ENCODE peak calls at places on chromosomes 3 and 15, in six cellular contexts. Y is stomach, I is cardiac muscle cell, F is cardiac fibroblast, L is IMR-90, R is colonic mucosa. S is an unnamed sample.

GRCh38 chr3:123258811-123259420 is 57.2 kb downstream of the SEC22A start:
- DNase-seq in Y (no peak), I (peak), F (peak), L (peak), R (no peak), S (peak)

GRCh38 chr3:157493627-157494550 is 9.3 kb downstream of the VEPH1 start:
- DNase-seq in Y (no peak), I (peak), F (peak), L (peak), R (no peak), S (no peak)

GRCh38 chr15:51982770-51983103 is 11.2 kb upstream of the LEO1 start:
- DNase-seq in Y (no peak), I (no peak), F (no peak), L (no peak), R (no peak), S (no peak)

GRCh38 chr3:184171562-184171961 is 3.1 kb upstream of the AP2M1 start:
- DNase-seq in Y (no peak), I (peak), F (peak), L (peak), R (no peak), S (peak)

GRCh38 chr3:172694526-172694925 is 16.3 kb downstream of the NCEH1 start:
- DNase-seq in Y (no peak), I (no peak), F (no peak), L (no peak), R (no peak), S (no peak)

GRCh38 chr15:77083381-77084160 is 12.7 kb upstream of the TSPAN3 start:
- DNase-seq in Y (peak), I (peak), F (peak), L (peak), R (peak), S (peak)

GRCh38 chr15:85033148-85033547 is 51.5 kb downstream of the PDE8A start:
- DNase-seq in Y (no peak), I (no peak), F (no peak), L (no peak), R (no peak), S (no peak)

GRCh38 chr3:66068255-66068654 is 29.5 kb upstream of the MAGI1 start:
- DNase-seq in Y (no peak), I (no peak), F (no peak), L (no peak), R (no peak), S (no peak)

GRCh38 chr3:137035631-137036030 is 77.8 kb downstream of the IL20RB start:
- DNase-seq in Y (no peak), I (peak), F (peak), L (peak), R (no peak), S (peak)

GRCh38 chr15:56866798-56867197 is 51.6 kb upstream of the TCF12 start:
- DNase-seq in Y (no peak), I (no peak), F (peak), L (peak), R (no peak), S (no peak)

GRCh38 chr15:52337198-52337853 is 41.7 kb upstream of the MYO5C start:
- DNase-seq in Y (no peak), I (peak), F (peak), L (peak), R (no peak), S (no peak)

GRCh38 chr3:197165890-197166289 is 132.5 kb downstream of the DLG1 start:
- DNase-seq in Y (no peak), I (no peak), F (no peak), L (no peak), R (no peak), S (no peak)

GRCh38 chr3:151281671-151282334 is 3.5 kb upstream of the P2RY14 start:
- DNase-seq in Y (no peak), I (no peak), F (peak), L (peak), R (no peak), S (no peak)

GRCh38 chr3:48299746-48300361 is 33.6 kb downstream of the SPINK8 start:
- DNase-seq in Y (no peak), I (no peak), F (no peak), L (no peak), R (no peak), S (no peak)

GRCh38 chr3:132318451-132318850 is 1.2 kb downstream of the ACP3 start:
- DNase-seq in Y (no peak), I (peak), F (peak), L (peak), R (no peak), S (no peak)

GRCh38 chr15:29092376-29093064 is 177.1 kb downstream of the NSMCE3 start:
- DNase-seq in Y (no peak), I (no peak), F (no peak), L (no peak), R (no peak), S (no peak)

GRCh38 chr3:115245437-115245836 is 98.3 kb upstream of the ZBTB20 start:
- DNase-seq in Y (no peak), I (peak), F (peak), L (peak), R (no peak), S (no peak)

GRCh38 chr3:107752202-107752990 is 229.6 kb downstream of the BBX start:
- DNase-seq in Y (no peak), I (peak), F (peak), L (peak), R (peak), S (no peak)

GRCh38 chr3:48561045-48561736 is 2.4 kb downstream of the UCN2 start:
- DNase-seq in Y (peak), I (peak), F (peak), L (peak), R (peak), S (peak)

GRCh38 chr3:111143-112069 is 85.2 kb upstream of the CHL1 start:
- DNase-seq in Y (no peak), I (no peak), F (no peak), L (no peak), R (no peak), S (no peak)

GRCh38 chr3:170721563-170721962 is 135.7 kb upstream of the SLC7A14 start:
- DNase-seq in Y (no peak), I (no peak), F (no peak), L (no peak), R (no peak), S (no peak)

GRCh38 chr3:51397389-51397788 is 6.3 kb downstream of the RBM15B start:
- DNase-seq in Y (no peak), I (no peak), F (no peak), L (no peak), R (no peak), S (no peak)

GRCh38 chr3:64088408-64089136 is 65.3 kb upstream of the PSMD6 start:
- DNase-seq in Y (no peak), I (peak), F (peak), L (no peak), R (no peak), S (no peak)

GRCh38 chr3:173743512-173743911 is 346.0 kb downstream of the NLGN1 start:
- DNase-seq in Y (no peak), I (no peak), F (peak), L (no peak), R (no peak), S (no peak)

GRCh38 chr15:36773698-36774097 is 194.3 kb downstream of the CDIN1 start:
- DNase-seq in Y (no peak), I (no peak), F (no peak), L (no peak), R (no peak), S (no peak)

GRCh38 chr3:130711885-130712284 is 34.7 kb downstream of the PIK3R4 start:
- DNase-seq in Y (no peak), I (peak), F (no peak), L (peak), R (no peak), S (no peak)

GRCh38 chr3:40387895-40388254 is 891 bp downstream of the ENTPD3 start:
- DNase-seq in Y (no peak), I (no peak), F (no peak), L (no peak), R (no peak), S (no peak)

GRCh38 chr3:1252061-1252430 is 159.2 kb downstream of the CNTN6 start:
- DNase-seq in Y (no peak), I (no peak), F (no peak), L (no peak), R (no peak), S (no peak)

DNA sequence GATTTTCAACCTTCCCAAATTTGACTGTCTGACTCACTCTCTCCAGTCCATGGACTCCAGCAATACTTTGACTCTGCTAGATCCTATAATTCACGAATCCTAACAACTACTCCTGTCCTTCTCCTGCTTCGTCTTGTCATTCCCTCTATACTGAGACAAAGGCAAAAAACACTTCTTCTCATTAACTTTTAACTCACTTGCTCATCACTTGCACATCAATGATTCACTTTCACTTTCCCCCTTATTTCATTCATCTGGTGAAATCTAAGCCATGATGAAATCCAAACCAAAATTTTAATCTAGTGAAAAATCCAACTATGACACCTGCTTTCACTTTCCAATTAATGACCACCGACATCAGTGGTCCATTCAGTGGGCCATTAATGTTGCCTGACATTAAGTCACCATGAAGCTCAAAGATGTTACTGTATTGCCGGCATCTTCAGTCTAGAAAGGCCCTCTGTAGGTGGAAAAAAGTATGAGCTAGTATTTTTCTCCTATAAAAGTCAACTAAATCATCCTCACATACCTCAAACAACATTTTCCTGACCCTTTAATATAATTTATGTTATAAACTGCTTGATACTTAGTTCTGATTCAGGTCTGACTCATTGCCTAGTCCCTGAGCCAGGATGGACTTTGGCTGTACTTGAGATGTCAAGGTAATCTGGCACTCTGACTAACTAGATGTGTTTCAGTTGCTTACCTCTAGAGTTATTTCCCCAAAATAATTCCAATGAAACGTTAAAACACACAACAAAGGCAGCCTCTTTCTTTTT is 158.6 kb downstream of the CNTN6 start:
- DNase-seq in Y (no peak), I (no peak), F (peak), L (no peak), R (no peak), S (no peak)
- TF ChIP-seq CTCF in Y (no peak), I (no peak), F (no peak), L (no peak), R (no peak), S (no peak)

DNA sequence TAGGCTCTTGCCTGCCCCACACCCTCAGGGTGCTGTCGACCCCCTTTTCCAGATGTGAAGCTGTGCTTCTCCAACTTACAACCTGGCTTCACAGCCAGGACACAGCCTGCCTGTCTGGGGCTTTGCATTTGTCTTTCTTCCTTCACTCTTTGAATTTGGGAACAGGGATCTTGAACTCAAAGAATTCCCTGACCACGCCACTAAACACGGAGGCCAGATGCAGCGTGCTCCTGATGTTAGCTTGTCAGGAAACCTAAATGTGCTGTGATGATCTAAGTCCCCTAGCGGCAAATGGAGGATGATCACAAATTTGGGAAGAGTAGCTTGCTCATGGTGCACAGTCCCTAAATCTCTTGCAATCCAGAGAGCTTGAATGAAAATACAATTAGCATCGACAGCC is 244.8 kb upstream of the RGMA start:
- DNase-seq in Y (no peak), I (no peak), F (no peak), L (no peak), R (no peak), S (no peak)
- TF ChIP-seq CTCF in Y (no peak), I (no peak), F (no peak), L (no peak), R (no peak), S (no peak)

DNA sequence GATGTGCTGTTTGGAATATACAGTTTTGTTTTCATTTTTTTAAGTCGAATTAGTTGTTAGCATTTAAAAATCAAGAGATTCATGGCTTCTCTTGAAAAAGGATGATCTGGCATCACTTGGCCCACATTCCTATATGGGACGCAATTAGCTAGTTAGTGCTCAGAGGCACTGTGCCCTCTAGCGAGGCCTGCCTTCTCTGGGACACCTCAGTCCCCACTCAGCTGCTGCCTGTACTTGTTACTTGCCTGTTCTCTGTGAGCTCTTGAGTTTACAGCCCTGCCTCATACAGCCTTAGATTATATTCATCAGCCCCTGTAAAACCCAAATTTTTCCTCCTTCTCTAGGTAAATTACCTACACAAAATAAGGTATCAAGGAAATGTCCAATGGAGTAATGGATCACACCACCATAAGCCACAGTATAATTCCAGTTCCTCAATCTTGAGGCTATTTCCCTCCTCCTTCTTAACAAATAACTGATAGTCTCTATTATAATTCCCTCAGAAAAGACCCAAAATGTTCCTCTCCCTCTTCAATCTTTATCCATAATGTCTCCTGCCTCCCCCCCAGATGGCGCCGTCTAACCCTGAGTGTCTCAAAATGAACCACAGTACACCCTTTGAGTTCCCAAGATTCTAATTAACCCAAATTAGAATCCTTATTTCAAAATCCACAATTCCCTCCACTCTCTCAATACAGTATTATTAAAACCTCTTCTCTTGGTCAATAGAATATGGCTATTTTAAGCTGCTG is 2.7 kb downstream of the ZMAT3 start:
- DNase-seq in Y (no peak), I (peak), F (peak), L (peak), R (peak), S (no peak)
- TF ChIP-seq CTCF in Y (no peak), I (peak), F (peak), L (peak), R (no peak), S (peak)

GRCh38 chr3:100891827-100892226 is 101.4 kb downstream of the ABI3BP start:
- DNase-seq in Y (no peak), I (no peak), F (peak), L (peak), R (no peak), S (no peak)

GRCh38 chr3:100893108-100893507 is 100.1 kb downstream of the ABI3BP start:
- DNase-seq in Y (no peak), I (peak), F (peak), L (peak), R (no peak), S (no peak)

GRCh38 chr3:100896994-100897393 is 96.2 kb downstream of the ABI3BP start:
- DNase-seq in Y (no peak), I (no peak), F (no peak), L (no peak), R (no peak), S (no peak)

GRCh38 chr3:100891033-100891432 is 102.2 kb downstream of the ABI3BP start:
- DNase-seq in Y (no peak), I (peak), F (peak), L (peak), R (no peak), S (no peak)

GRCh38 chr3:100893590-100893989 is 99.6 kb downstream of the ABI3BP start:
- DNase-seq in Y (no peak), I (peak), F (peak), L (peak), R (no peak), S (no peak)
- TF ChIP-seq CTCF in Y (no peak), I (peak), F (peak), L (peak), R (no peak), S (peak)